ENCODE peak calls at places on chromosome 9, in six cellular contexts. G is neural crest cell; V is amygdala; E is heart right ventricle; T is fibroblast of lung; L is NK-92 treated with Interleukin-12 subunit alpha and Interleukin-12 subunit beta, amount 100 ng/mL, for 24 hours. K is an unnamed sample.

GRCh38 chr9:135969064-135969683 is 8.0 kb upstream of the UBAC1 start:
- DNase-seq in G (no peak), V (no peak), E (no peak), T (peak; percentile 53), L (no peak), K (no peak)

GRCh38 chr9:20558609-20559016 is 63.7 kb downstream of the MLLT3 start:
- DNase-seq in G (no peak), V (no peak), E (no peak), T (peak; percentile 87), L (no peak), K (no peak)

GRCh38 chr9:78879324-78880100 is 582.6 kb downstream of the PSAT1 start:
- DNase-seq in G (no peak), V (no peak), E (no peak), T (no peak), L (no peak), K (no peak)

GRCh38 chr9:127380479-127380878 is 16.5 kb upstream of the SLC2A8 start:
- DNase-seq in G (no peak), V (no peak), E (no peak), T (no peak), L (no peak), K (no peak)

GRCh38 chr9:80134487-80134886 is 562.7 kb downstream of the TLE4 start:
- DNase-seq in G (no peak), V (no peak), E (no peak), T (no peak), L (no peak), K (no peak)

GRCh38 chr9:35733109-35733541 is 659 bp downstream of the CREB3 start:
- DNase-seq in G (no peak), V (no peak), E (no peak), T (peak; percentile 75), L (no peak), K (no peak)

GRCh38 chr9:13014484-13014883 is 239.7 kb downstream of the LURAP1L start:
- DNase-seq in G (no peak), V (no peak), E (no peak), T (peak; percentile 77), L (no peak), K (no peak)

GRCh38 chr9:121316378-121316777 is 48.4 kb downstream of the GSN start:
- DNase-seq in G (no peak), V (no peak), E (no peak), T (no peak), L (no peak), K (no peak)

GRCh38 chr9:126915281-126915816 is 767 bp downstream of the RALGPS1 start:
- DNase-seq in G (no peak), V (no peak), E (peak; percentile 37), T (no peak), L (peak; percentile 3), K (peak; percentile 65)

GRCh38 chr9:20544953-20545622 is 77.2 kb downstream of the MLLT3 start:
- DNase-seq in G (no peak), V (no peak), E (no peak), T (no peak), L (no peak), K (no peak)

GRCh38 chr9:79693750-79694149 is 122.0 kb downstream of the TLE4 start:
- DNase-seq in G (no peak), V (no peak), E (no peak), T (no peak), L (no peak), K (no peak)

GRCh38 chr9:22129134-22129533 is 120.0 kb upstream of the CDKN2B start:
- DNase-seq in G (no peak), V (no peak), E (no peak), T (peak; percentile 92), L (no peak), K (no peak)

GRCh38 chr9:98899399-98900056 is 44.2 kb upstream of the COL15A1 start:
- DNase-seq in G (no peak), V (peak; percentile 6), E (no peak), T (peak; percentile 75), L (no peak), K (no peak)